ENCODE peak calls at places on chromosomes 3 and 15, in five cellular contexts. One of them, this sample, is unnamed.

GRCh38 chr3:54193093-54193492 is 70.7 kb downstream of the CACNA2D3 start:
- DNase-seq in H1: no peak
- DNase-seq in GM12878: no peak
- DNase-seq in GM12892: no peak
- DNase-seq in HepG2: no peak
- DNase-seq in this sample: no peak

GRCh38 chr3:171825222-171825828 is 15.0 kb upstream of the PLD1 start:
- DNase-seq in GM12878: no peak
- DNase-seq in HepG2: peak
- DNase-seq in GM12892: no peak
- DNase-seq in H1: no peak
- DNase-seq in this sample: no peak

GRCh38 chr3:153293222-153293621 is 131.2 kb downstream of the RAP2B start:
- DNase-seq in HepG2: no peak
- DNase-seq in GM12878: no peak
- DNase-seq in H1: no peak
- DNase-seq in GM12892: no peak
- DNase-seq in this sample: no peak

GRCh38 chr3:147210676-147211075 is 195.7 kb downstream of the ZIC4 start:
- DNase-seq in GM12892: no peak
- DNase-seq in HepG2: no peak
- DNase-seq in GM12878: no peak
- DNase-seq in H1: no peak
- DNase-seq in this sample: no peak

GRCh38 chr15:33994005-33994615 is 25.8 kb downstream of the CHRM5 start:
- DNase-seq in GM12878: no peak
- DNase-seq in GM12892: no peak
- DNase-seq in H1: peak
- DNase-seq in HepG2: peak
- DNase-seq in this sample: no peak

GRCh38 chr15:65412556-65412955 is 10.2 kb downstream of the IGDCC4 start:
- DNase-seq in HepG2: no peak
- DNase-seq in GM12892: no peak
- DNase-seq in H1: no peak
- DNase-seq in GM12878: no peak
- DNase-seq in this sample: no peak

GRCh38 chr15:55799287-55800212 is 56.6 kb upstream of the PRTG start:
- DNase-seq in HepG2: peak
- DNase-seq in H1: peak
- DNase-seq in GM12878: peak
- DNase-seq in GM12892: peak
- DNase-seq in this sample: peak

GRCh38 chr3:183537295-183537730 is 18.2 kb downstream of the KLHL6 start:
- DNase-seq in HepG2: no peak
- DNase-seq in GM12878: no peak
- DNase-seq in H1: no peak
- DNase-seq in GM12892: no peak
- DNase-seq in this sample: no peak

GRCh38 chr15:90930861-90931629 is 1.3 kb downstream of the HDDC3 start:
- DNase-seq in GM12892: no peak
- DNase-seq in H1: no peak
- DNase-seq in GM12878: no peak
- DNase-seq in HepG2: no peak
- DNase-seq in this sample: no peak

GRCh38 chr15:60916674-60917468 is 312.2 kb downstream of the RORA start:
- DNase-seq in GM12878: peak
- DNase-seq in GM12892: peak
- DNase-seq in HepG2: peak
- DNase-seq in H1: peak
- DNase-seq in this sample: peak

GRCh38 chr15:98609144-98609852 is 39.0 kb upstream of the IGF1R start:
- DNase-seq in HepG2: no peak
- DNase-seq in GM12878: no peak
- DNase-seq in GM12892: no peak
- DNase-seq in H1: peak
- DNase-seq in this sample: no peak

GRCh38 chr3:73624363-73625123 is at the start of gene PDZRN3:
- DNase-seq in GM12892: no peak
- DNase-seq in H1: peak
- DNase-seq in GM12878: no peak
- DNase-seq in HepG2: no peak
- DNase-seq in this sample: no peak

GRCh38 chr3:123451186-123451585 is 2.3 kb upstream of the ADCY5 start:
- DNase-seq in HepG2: peak
- DNase-seq in H1: no peak
- DNase-seq in GM12892: no peak
- DNase-seq in GM12878: no peak
- DNase-seq in this sample: no peak

GRCh38 chr15:88646951-88647350 is 8.1 kb downstream of the ISG20 start:
- DNase-seq in GM12878: no peak
- DNase-seq in GM12892: no peak
- DNase-seq in HepG2: no peak
- DNase-seq in H1: peak
- DNase-seq in this sample: no peak

GRCh38 chr3:156620260-156620659 is 54.1 kb upstream of the TIPARP start:
- DNase-seq in HepG2: peak
- DNase-seq in H1: no peak
- DNase-seq in GM12892: no peak
- DNase-seq in GM12878: no peak
- DNase-seq in this sample: no peak

GRCh38 chr3:132509506-132509905 is 87.6 kb upstream of the ACKR4 start:
- DNase-seq in GM12892: no peak
- DNase-seq in H1: no peak
- DNase-seq in GM12878: no peak
- DNase-seq in HepG2: no peak
- DNase-seq in this sample: no peak

GRCh38 chr3:38581774-38582173 is 67.7 kb downstream of the SCN5A start:
- DNase-seq in HepG2: no peak
- DNase-seq in GM12878: no peak
- DNase-seq in GM12892: no peak
- DNase-seq in H1: peak
- DNase-seq in this sample: no peak

GRCh38 chr15:64216722-64217428 is 54.1 kb upstream of the PPIB start:
- DNase-seq in GM12892: no peak
- DNase-seq in H1: no peak
- DNase-seq in GM12878: no peak
- DNase-seq in HepG2: peak
- DNase-seq in this sample: no peak

GRCh38 chr15:51735211-51735610 is 2.2 kb downstream of the LYSMD2 start:
- DNase-seq in HepG2: no peak
- DNase-seq in GM12878: no peak
- DNase-seq in H1: no peak
- DNase-seq in GM12892: no peak
- DNase-seq in this sample: no peak

GRCh38 chr3:126026277-126026751 is 57.3 kb downstream of the ROPN1B start:
- DNase-seq in GM12892: no peak
- DNase-seq in GM12878: no peak
- DNase-seq in H1: peak
- DNase-seq in HepG2: no peak
- DNase-seq in this sample: no peak

GRCh38 chr15:68843425-68844311 is 23.0 kb upstream of the ANP32A start:
- DNase-seq in GM12892: no peak
- DNase-seq in H1: peak
- DNase-seq in GM12878: no peak
- DNase-seq in HepG2: no peak
- DNase-seq in this sample: no peak

GRCh38 chr3:146540236-146540635 is 4.2 kb downstream of the PLSCR1 start:
- DNase-seq in GM12878: no peak
- DNase-seq in GM12892: no peak
- DNase-seq in H1: no peak
- DNase-seq in HepG2: no peak
- DNase-seq in this sample: no peak

GRCh38 chr3:169362261-169362660 is 301.3 kb downstream of the MECOM start:
- DNase-seq in GM12878: no peak
- DNase-seq in H1: no peak
- DNase-seq in GM12892: no peak
- DNase-seq in HepG2: no peak
- DNase-seq in this sample: no peak

GRCh38 chr15:101489633-101490407 is at the start of gene PCSK6:
- DNase-seq in HepG2: no peak
- DNase-seq in GM12892: no peak
- DNase-seq in GM12878: no peak
- DNase-seq in H1: peak
- DNase-seq in this sample: peak

GRCh38 chr3:127211118-127212060 is 18.5 kb downstream of the PRR23E start:
- DNase-seq in H1: no peak
- DNase-seq in GM12878: no peak
- DNase-seq in HepG2: no peak
- DNase-seq in GM12892: no peak
- DNase-seq in this sample: no peak

GRCh38 chr3:33044676-33045075 is 52.3 kb downstream of the GLB1 start:
- DNase-seq in GM12892: no peak
- DNase-seq in H1: no peak
- DNase-seq in GM12878: no peak
- DNase-seq in HepG2: no peak
- DNase-seq in this sample: no peak

GRCh38 chr3:154105218-154105975 is 15.8 kb upstream of the ARHGEF26 start:
- DNase-seq in H1: no peak
- DNase-seq in GM12892: no peak
- DNase-seq in HepG2: no peak
- DNase-seq in GM12878: no peak
- DNase-seq in this sample: no peak

GRCh38 chr3:149479621-149480325 is 5.3 kb downstream of the TM4SF4 start:
- DNase-seq in H1: no peak
- DNase-seq in HepG2: no peak
- DNase-seq in GM12892: no peak
- DNase-seq in GM12878: no peak
- DNase-seq in this sample: no peak

GRCh38 chr3:37937156-37937555 is 53.4 kb upstream of the VILL start:
- DNase-seq in GM12892: no peak
- DNase-seq in HepG2: no peak
- DNase-seq in GM12878: no peak
- DNase-seq in H1: no peak
- DNase-seq in this sample: no peak

GRCh38 chr3:103629391-103629790 is 1194.6 kb downstream of the ZPLD1 start:
- DNase-seq in GM12892: no peak
- DNase-seq in GM12878: no peak
- DNase-seq in H1: no peak
- DNase-seq in HepG2: no peak
- DNase-seq in this sample: no peak

GRCh38 chr3:99850608-99851007 is 32.9 kb downstream of the CMSS1 start:
- DNase-seq in GM12892: no peak
- DNase-seq in HepG2: no peak
- DNase-seq in GM12878: no peak
- DNase-seq in H1: no peak
- DNase-seq in this sample: no peak

GRCh38 chr3:73341272-73341671 is 279.8 kb downstream of the EBLN2 start:
- DNase-seq in H1: no peak
- DNase-seq in GM12878: no peak
- DNase-seq in GM12892: no peak
- DNase-seq in HepG2: no peak
- DNase-seq in this sample: no peak

GRCh38 chr3:121411554-121411953 is 134.2 kb downstream of the POLQ start:
- DNase-seq in GM12878: no peak
- DNase-seq in HepG2: no peak
- DNase-seq in GM12892: no peak
- DNase-seq in H1: no peak
- DNase-seq in this sample: no peak

GRCh38 chr15:62390793-62391543 is 225.9 kb upstream of the C2CD4B start:
- DNase-seq in GM12892: peak
- DNase-seq in GM12878: no peak
- DNase-seq in H1: peak
- DNase-seq in HepG2: peak
- DNase-seq in this sample: peak

GRCh38 chr3:38438421-38438820 is 15.3 kb upstream of the ACVR2B start:
- DNase-seq in HepG2: no peak
- DNase-seq in H1: no peak
- DNase-seq in GM12892: no peak
- DNase-seq in GM12878: no peak
- DNase-seq in this sample: no peak

GRCh38 chr15:63836579-63836978 is 2.8 kb upstream of the HERC1 start:
- DNase-seq in HepG2: no peak
- DNase-seq in H1: no peak
- DNase-seq in GM12878: no peak
- DNase-seq in GM12892: no peak
- DNase-seq in this sample: no peak

GRCh38 chr3:184656991-184657669 is 54.7 kb downstream of the MAGEF1 start:
- DNase-seq in H1: no peak
- DNase-seq in GM12878: peak
- DNase-seq in HepG2: no peak
- DNase-seq in GM12892: peak
- DNase-seq in this sample: peak

GRCh38 chr3:112646623-112647022 is 5.7 kb upstream of the CCDC80 start:
- DNase-seq in GM12878: no peak
- DNase-seq in H1: no peak
- DNase-seq in HepG2: peak
- DNase-seq in GM12892: no peak
- DNase-seq in this sample: no peak

GRCh38 chr3:30655187-30655812 is 48.9 kb downstream of the TGFBR2 start:
- DNase-seq in HepG2: no peak
- DNase-seq in H1: no peak
- DNase-seq in GM12878: peak
- DNase-seq in GM12892: no peak
- DNase-seq in this sample: no peak
- TF ChIP-seq TAF1 in HepG2: no peak
- TF ChIP-seq TAF1 in H1: no peak
- TF ChIP-seq TAF1 in GM12878: no peak
- TF ChIP-seq TAF1 in GM12892: no peak
- TF ChIP-seq TAF1 in this sample: no peak

GRCh38 chr3:46089237-46090011 is 62.1 kb upstream of the XCR1 start:
- DNase-seq in GM12878: peak
- DNase-seq in HepG2: no peak
- DNase-seq in H1: no peak
- DNase-seq in GM12892: no peak
- DNase-seq in this sample: no peak
- TF ChIP-seq TAF1 in GM12878: no peak
- TF ChIP-seq TAF1 in HepG2: no peak
- TF ChIP-seq TAF1 in H1: no peak
- TF ChIP-seq TAF1 in GM12892: no peak
- TF ChIP-seq TAF1 in this sample: no peak

GRCh38 chr15:70165811-70166284 is 68.1 kb upstream of the TLE3 start:
- DNase-seq in GM12892: no peak
- DNase-seq in GM12878: no peak
- DNase-seq in HepG2: no peak
- DNase-seq in H1: no peak
- DNase-seq in this sample: no peak
- TF ChIP-seq TAF1 in GM12892: no peak
- TF ChIP-seq TAF1 in GM12878: no peak
- TF ChIP-seq TAF1 in HepG2: no peak
- TF ChIP-seq TAF1 in H1: no peak
- TF ChIP-seq TAF1 in this sample: no peak

DNA sequence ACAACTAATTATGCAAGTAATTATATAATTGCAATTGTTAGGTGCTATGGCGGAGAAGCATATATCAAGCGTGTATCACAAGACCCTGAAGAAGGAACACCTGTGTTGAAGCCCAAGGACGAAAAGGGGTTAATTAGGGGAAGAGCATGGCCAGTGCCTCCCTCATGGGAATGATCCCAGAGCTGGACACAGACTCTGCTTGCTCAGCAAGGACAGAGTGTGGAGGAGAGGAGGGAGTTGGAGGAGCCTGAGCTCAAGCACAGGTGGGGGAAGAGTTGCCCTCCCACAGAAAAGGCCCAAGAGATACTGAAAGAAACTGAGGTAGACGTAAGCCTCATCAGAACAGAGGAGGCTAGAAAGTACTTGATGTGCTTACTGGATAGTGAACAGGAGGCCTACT is 423.7 kb downstream of the EPHB1 start:
- DNase-seq in H1: no peak
- DNase-seq in HepG2: no peak
- DNase-seq in GM12892: no peak
- DNase-seq in GM12878: no peak
- DNase-seq in this sample: no peak
- TF ChIP-seq TAF1 in H1: no peak
- TF ChIP-seq TAF1 in HepG2: no peak
- TF ChIP-seq TAF1 in GM12892: no peak
- TF ChIP-seq TAF1 in GM12878: no peak
- TF ChIP-seq TAF1 in this sample: no peak